ENCODE peak calls at places on chromosomes 13 and 19, in six cellular contexts. One of them, this sample, is unnamed.

GRCh38 chr13:110109140-110109783 is 197.7 kb downstream of the COL4A1 start:
- DNase-seq in T-helper 2 cell: no peak
- DNase-seq in kidney tubule cell: no peak
- DNase-seq in stimulated activated CD4-positive, alpha-beta T cell treated with anti-CD3 and anti-CD28 coated beads, Interleukin-12 subunit alpha, Interleukin-12 subunit beta, amount 100 ng/mL, for 4 hours: no peak
- DNase-seq in type B pancreatic cell: no peak
- DNase-seq in NCI-H2081: no peak
- DNase-seq in this sample: no peak

GRCh38 chr13:105219636-105220035 is 1315.8 kb downstream of the EFNB2 start:
- DNase-seq in type B pancreatic cell: no peak
- DNase-seq in NCI-H2081: no peak
- DNase-seq in T-helper 2 cell: no peak
- DNase-seq in kidney tubule cell: no peak
- DNase-seq in stimulated activated CD4-positive, alpha-beta T cell treated with anti-CD3 and anti-CD28 coated beads, Interleukin-12 subunit alpha, Interleukin-12 subunit beta, amount 100 ng/mL, for 4 hours: no peak
- DNase-seq in this sample: no peak

GRCh38 chr13:26446751-26447150 is 110.7 kb upstream of the WASF3 start:
- DNase-seq in kidney tubule cell: no peak
- DNase-seq in T-helper 2 cell: no peak
- DNase-seq in type B pancreatic cell: no peak
- DNase-seq in NCI-H2081: no peak
- DNase-seq in stimulated activated CD4-positive, alpha-beta T cell treated with anti-CD3 and anti-CD28 coated beads, Interleukin-12 subunit alpha, Interleukin-12 subunit beta, amount 100 ng/mL, for 4 hours: no peak
- DNase-seq in this sample: no peak

GRCh38 chr19:35785087-35785627 is 9.8 kb downstream of the ARHGAP33 start:
- DNase-seq in NCI-H2081: no peak
- DNase-seq in kidney tubule cell: no peak
- DNase-seq in stimulated activated CD4-positive, alpha-beta T cell treated with anti-CD3 and anti-CD28 coated beads, Interleukin-12 subunit alpha, Interleukin-12 subunit beta, amount 100 ng/mL, for 4 hours: no peak
- DNase-seq in T-helper 2 cell: no peak
- DNase-seq in type B pancreatic cell: no peak
- DNase-seq in this sample: no peak

GRCh38 chr19:17327654-17328516 is 6.8 kb downstream of the ANO8 start:
- DNase-seq in stimulated activated CD4-positive, alpha-beta T cell treated with anti-CD3 and anti-CD28 coated beads, Interleukin-12 subunit alpha, Interleukin-12 subunit beta, amount 100 ng/mL, for 4 hours: peak; percentile 66
- DNase-seq in T-helper 2 cell: peak; percentile 64
- DNase-seq in kidney tubule cell: peak; percentile 72
- DNase-seq in type B pancreatic cell: no peak
- DNase-seq in NCI-H2081: no peak
- DNase-seq in this sample: peak; percentile 65

GRCh38 chr13:45518525-45519235 is 53.9 kb downstream of the COG3 start:
- DNase-seq in NCI-H2081: no peak
- DNase-seq in T-helper 2 cell: peak; percentile 14
- DNase-seq in stimulated activated CD4-positive, alpha-beta T cell treated with anti-CD3 and anti-CD28 coated beads, Interleukin-12 subunit alpha, Interleukin-12 subunit beta, amount 100 ng/mL, for 4 hours: no peak
- DNase-seq in kidney tubule cell: peak; percentile 73
- DNase-seq in type B pancreatic cell: no peak
- DNase-seq in this sample: no peak

GRCh38 chr13:31227063-31227462 is 27.3 kb downstream of the B3GLCT start:
- DNase-seq in kidney tubule cell: peak; percentile 21
- DNase-seq in type B pancreatic cell: no peak
- DNase-seq in T-helper 2 cell: no peak
- DNase-seq in stimulated activated CD4-positive, alpha-beta T cell treated with anti-CD3 and anti-CD28 coated beads, Interleukin-12 subunit alpha, Interleukin-12 subunit beta, amount 100 ng/mL, for 4 hours: no peak
- DNase-seq in NCI-H2081: no peak
- DNase-seq in this sample: no peak

GRCh38 chr13:60009300-60010248 is 154.2 kb downstream of the DIAPH3 start:
- DNase-seq in T-helper 2 cell: no peak
- DNase-seq in kidney tubule cell: no peak
- DNase-seq in type B pancreatic cell: no peak
- DNase-seq in stimulated activated CD4-positive, alpha-beta T cell treated with anti-CD3 and anti-CD28 coated beads, Interleukin-12 subunit alpha, Interleukin-12 subunit beta, amount 100 ng/mL, for 4 hours: no peak
- DNase-seq in NCI-H2081: peak; percentile 75
- DNase-seq in this sample: no peak

GRCh38 chr13:41833851-41834250 is 127.1 kb downstream of the VWA8 start:
- DNase-seq in type B pancreatic cell: no peak
- DNase-seq in NCI-H2081: no peak
- DNase-seq in stimulated activated CD4-positive, alpha-beta T cell treated with anti-CD3 and anti-CD28 coated beads, Interleukin-12 subunit alpha, Interleukin-12 subunit beta, amount 100 ng/mL, for 4 hours: no peak
- DNase-seq in kidney tubule cell: no peak
- DNase-seq in T-helper 2 cell: no peak
- DNase-seq in this sample: no peak

GRCh38 chr19:1410136-1410786 is 2.9 kb downstream of the DAZAP1 start:
- DNase-seq in T-helper 2 cell: peak; percentile 36
- DNase-seq in stimulated activated CD4-positive, alpha-beta T cell treated with anti-CD3 and anti-CD28 coated beads, Interleukin-12 subunit alpha, Interleukin-12 subunit beta, amount 100 ng/mL, for 4 hours: no peak
- DNase-seq in type B pancreatic cell: no peak
- DNase-seq in NCI-H2081: no peak
- DNase-seq in kidney tubule cell: peak; percentile 92
- DNase-seq in this sample: no peak

GRCh38 chr13:73989244-73989843 is 144.9 kb downstream of the KLF12 start:
- DNase-seq in type B pancreatic cell: no peak
- DNase-seq in T-helper 2 cell: no peak
- DNase-seq in stimulated activated CD4-positive, alpha-beta T cell treated with anti-CD3 and anti-CD28 coated beads, Interleukin-12 subunit alpha, Interleukin-12 subunit beta, amount 100 ng/mL, for 4 hours: no peak
- DNase-seq in NCI-H2081: peak; percentile 36
- DNase-seq in kidney tubule cell: no peak
- DNase-seq in this sample: no peak

GRCh38 chr19:47427241-47428176 is 8.2 kb upstream of the MEIS3 start:
- DNase-seq in T-helper 2 cell: peak; percentile 64
- DNase-seq in kidney tubule cell: peak; percentile 61
- DNase-seq in NCI-H2081: peak; percentile 53
- DNase-seq in stimulated activated CD4-positive, alpha-beta T cell treated with anti-CD3 and anti-CD28 coated beads, Interleukin-12 subunit alpha, Interleukin-12 subunit beta, amount 100 ng/mL, for 4 hours: peak; percentile 65
- DNase-seq in type B pancreatic cell: peak; percentile 85
- DNase-seq in this sample: peak; percentile 75

This sample was measured in activated naive CD8-positive, alpha-beta T cell treated with anti-CD3 and anti-CD28 coated beads, Interleukin-2, amount 10 ng/mL, durations not matched to agents 7 days and 5 days.